ENCODE peak calls at places on chromosomes 6 and 20, in nine cellular contexts. I, Z, C, D, B, U, K, E and O are unnamed samples.

GRCh38 chr6:117205876-117206275 is 59.5 kb upstream of the VGLL2 start:
- DNase-seq in I (no peak), E (no peak), B (no peak), D (no peak), U (no peak), Z (no peak), K (no peak), C (no peak), O (no peak)

GRCh38 chr20:23637282-23638221 is at the start of gene CST3:
- DNase-seq in I (peak), E (peak), D (peak), B (peak), K (peak), U (peak), C (peak), Z (peak), O (peak)

GRCh38 chr6:5004373-5005037 is 668 bp upstream of the RPP40 start:
- DNase-seq in E (no peak), D (peak), Z (peak), C (no peak), U (no peak), B (no peak), I (no peak), K (no peak), O (no peak)

GRCh38 chr20:61927826-61928541 is 137.7 kb downstream of the TAF4 start:
- DNase-seq in C (no peak), Z (peak), E (no peak), K (no peak), B (no peak), I (no peak), D (no peak), U (no peak), O (no peak)

GRCh38 chr20:22583773-22584629 is at the start of gene FOXA2:
- DNase-seq in D (no peak), Z (peak), K (peak), E (no peak), I (no peak), C (no peak), U (peak), B (no peak), O (no peak)

GRCh38 chr20:43658068-43658722 is 8.7 kb upstream of the MYBL2 start:
- DNase-seq in U (no peak), E (no peak), K (peak), I (no peak), B (no peak), C (no peak), D (no peak), Z (no peak), O (no peak)

GRCh38 chr6:21731411-21732031 is 138.0 kb downstream of the SOX4 start:
- DNase-seq in C (peak), D (peak), I (no peak), E (peak), B (no peak), K (peak), U (no peak), Z (peak), O (no peak)

GRCh38 chr20:53930651-53931504 is 139.5 kb downstream of the BCAS1 start:
- DNase-seq in I (no peak), K (no peak), B (no peak), D (no peak), E (no peak), U (no peak), C (no peak), Z (no peak), O (no peak)

GRCh38 chr6:82178084-82178758 is 69.3 kb downstream of the IBTK start:
- DNase-seq in D (no peak), Z (no peak), K (peak), U (no peak), I (no peak), C (no peak), B (no peak), E (no peak), O (no peak)

GRCh38 chr6:118750143-118750542 is 98.8 kb upstream of the CEP85L start:
- DNase-seq in Z (no peak), B (no peak), I (no peak), K (no peak), D (peak), U (no peak), E (no peak), C (no peak), O (no peak)

GRCh38 chr20:44461142-44461802 is 14.4 kb upstream of the TTPAL start:
- DNase-seq in U (no peak), Z (no peak), I (no peak), K (peak), E (no peak), B (no peak), C (no peak), D (no peak), O (no peak)

GRCh38 chr20:54199721-54200176 is 8.1 kb upstream of the PFDN4 start:
- DNase-seq in K (peak), D (peak), E (peak), I (peak), Z (peak), U (peak), C (peak), B (peak), O (peak)

GRCh38 chr6:64280569-64280968 is 645.0 kb downstream of the PHF3 start:
- DNase-seq in D (no peak), Z (no peak), B (no peak), K (peak), U (no peak), I (no peak), E (no peak), C (no peak), O (no peak)

GRCh38 chr6:45922728-45923351 is 92.8 kb downstream of the CLIC5 start:
- DNase-seq in E (peak), I (peak), B (peak), Z (peak), K (no peak), U (peak), C (peak), D (no peak), O (no peak)

GRCh38 chr6:18997375-18997826 is 610.3 kb downstream of the RNF144B start:
- DNase-seq in D (no peak), C (peak), K (peak), Z (peak), I (peak), E (no peak), B (no peak), U (no peak), O (no peak)

GRCh38 chr20:19977373-19977770 is 39.8 kb upstream of the NAA20 start:
- DNase-seq in C (no peak), D (no peak), K (no peak), B (no peak), U (no peak), Z (no peak), I (no peak), E (no peak), O (no peak)

GRCh38 chr6:71537717-71538116 is 249.1 kb downstream of the OGFRL1 start:
- DNase-seq in D (no peak), K (no peak), U (no peak), B (no peak), I (no peak), C (no peak), Z (no peak), E (no peak), O (no peak)

GRCh38 chr6:130632288-130632687 is 194.9 kb upstream of the SMLR1 start:
- DNase-seq in U (no peak), C (no peak), E (no peak), D (no peak), K (peak), B (no peak), Z (no peak), I (no peak), O (no peak)

GRCh38 chr6:158008894-158009891 is 27.5 kb downstream of the SYNJ2 start:
- DNase-seq in D (no peak), B (peak), U (no peak), I (no peak), E (peak), Z (no peak), K (no peak), C (peak), O (no peak)

GRCh38 chr6:27492776-27493175 is 19.9 kb upstream of the ZNF184 start:
- DNase-seq in D (no peak), E (no peak), I (no peak), Z (no peak), C (no peak), K (no peak), B (no peak), U (no peak), O (no peak)

GRCh38 chr20:6178537-6178936 is 55.7 kb upstream of the FERMT1 start:
- DNase-seq in C (no peak), U (no peak), B (no peak), E (no peak), D (no peak), Z (no peak), I (peak), K (peak), O (no peak)

GRCh38 chr20:54405540-54405939 is 69.9 kb upstream of the DOK5 start:
- DNase-seq in I (no peak), E (no peak), C (no peak), D (no peak), U (no peak), Z (no peak), K (no peak), B (no peak), O (no peak)

DNA sequence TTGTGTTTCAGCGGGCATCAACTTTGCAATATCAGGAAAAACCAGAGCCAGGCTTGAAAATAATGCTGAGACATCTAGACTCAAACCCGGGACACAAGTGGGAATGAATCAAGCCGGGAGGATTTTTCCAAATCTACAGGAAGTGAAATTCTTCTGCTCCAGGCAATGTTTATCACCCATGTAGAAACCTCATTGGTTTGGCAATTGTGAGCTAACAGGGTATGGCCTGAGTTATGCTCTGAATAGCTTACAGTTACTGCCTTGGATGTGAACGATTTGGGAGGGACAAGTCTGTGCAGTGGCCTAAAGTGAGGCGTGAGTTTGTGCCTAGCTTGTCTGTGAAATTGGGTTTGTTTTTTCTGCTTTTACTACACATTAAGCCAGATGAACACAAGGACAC is 87.4 kb downstream of the PCSK2 start:
- DNase-seq in I (no peak), E (no peak), U (no peak), C (no peak), K (no peak), D (no peak), B (no peak), Z (no peak), O (no peak)
- TF ChIP-seq POLR2AphosphoS5 in I (no peak), E (no peak), U (no peak), C (no peak), K (no peak), D (no peak), B (no peak), Z (no peak), O (no peak)

GRCh38 chr6:170268216-170269129 is 22.4 kb downstream of the DLL1 start:
- DNase-seq in Z (no peak), I (no peak), B (no peak), K (no peak), E (no peak), U (no peak), C (no peak), D (no peak), O (no peak)
- TF ChIP-seq POLR2A in Z (no peak), I (no peak), B (no peak), K (no peak), E (no peak), U (no peak), C (no peak), D (no peak), O (no peak)

GRCh38 chr20:755931-756330 is 12.4 kb downstream of the SLC52A3 start:
- DNase-seq in Z (no peak), D (no peak), U (no peak), I (no peak), C (no peak), E (no peak), K (no peak), B (no peak), O (no peak)

GRCh38 chr20:753897-754635 is 14.2 kb downstream of the SLC52A3 start:
- DNase-seq in Z (no peak), K (no peak), I (no peak), D (no peak), C (peak), B (no peak), U (no peak), E (no peak), O (no peak)

GRCh38 chr20:752263-752662 is 16.0 kb downstream of the SLC52A3 start:
- DNase-seq in B (no peak), C (no peak), I (no peak), U (no peak), K (no peak), Z (no peak), D (no peak), E (no peak), O (no peak)

GRCh38 chr20:757509-757908 is 10.8 kb downstream of the SLC52A3 start:
- DNase-seq in U (no peak), K (no peak), E (no peak), C (no peak), Z (no peak), I (no peak), B (no peak), D (no peak), O (no peak)

GRCh38 chr20:754904-755303 is 13.4 kb downstream of the SLC52A3 start:
- DNase-seq in Z (no peak), D (no peak), C (no peak), E (no peak), K (no peak), I (no peak), U (no peak), B (no peak), O (no peak)
- TF ChIP-seq POLR2AphosphoS5 in Z (no peak), D (no peak), C (no peak), E (no peak), K (no peak), I (no peak), U (no peak), B (no peak), O (no peak)

DNA sequence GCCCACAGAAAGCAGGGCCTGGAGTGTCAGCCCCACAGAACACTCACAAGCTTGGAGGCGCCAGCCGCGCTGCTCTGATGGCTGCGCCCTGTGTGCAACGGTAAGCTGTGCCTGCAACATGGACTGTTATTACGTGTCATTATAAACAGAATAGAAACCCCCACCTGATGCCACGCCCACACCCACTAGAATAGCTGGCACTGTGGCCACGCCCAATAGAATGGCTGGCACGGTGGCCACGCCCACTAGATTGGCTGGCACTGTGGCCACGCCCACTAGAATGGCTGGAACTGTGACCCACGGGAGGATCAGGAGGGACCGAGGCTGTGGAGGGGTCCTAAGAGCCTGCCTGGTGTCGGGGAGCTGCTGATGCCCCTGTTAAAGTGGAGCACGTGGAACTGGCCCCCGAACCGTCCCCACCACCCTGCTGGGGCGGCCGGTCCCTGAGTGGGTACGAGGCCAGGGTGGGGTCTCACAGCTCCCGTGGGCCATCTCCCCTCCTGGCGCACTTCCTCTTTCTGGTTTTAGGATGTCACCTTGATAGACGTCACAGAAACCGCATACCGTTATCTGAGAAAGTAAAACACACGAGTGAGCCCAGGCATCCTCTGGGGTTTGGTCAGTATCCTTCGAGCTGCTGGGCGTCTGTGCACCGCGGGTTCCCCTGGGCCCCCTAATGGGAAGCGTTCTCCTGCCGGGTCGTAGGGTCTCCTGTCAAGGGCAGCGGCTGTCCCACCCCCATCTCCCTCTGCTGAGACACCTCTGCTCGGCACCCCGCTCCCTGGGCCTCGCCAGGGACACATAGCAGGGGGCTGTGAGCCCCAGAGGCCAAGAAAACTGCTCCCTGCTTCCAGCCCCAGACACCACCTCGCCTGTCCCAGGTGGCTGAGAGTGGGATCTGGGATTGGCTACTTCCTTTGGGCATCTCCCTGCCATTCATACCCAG is 25.4 kb downstream of the SLC17A9 start:
- DNase-seq in K (no peak), U (peak), Z (no peak), E (no peak), D (no peak), C (no peak), I (peak), B (no peak), O (no peak)
- TF ChIP-seq POLR2A in K (no peak), U (no peak), Z (no peak), E (no peak), D (no peak), C (no peak), I (no peak), B (no peak), O (no peak)

DNA sequence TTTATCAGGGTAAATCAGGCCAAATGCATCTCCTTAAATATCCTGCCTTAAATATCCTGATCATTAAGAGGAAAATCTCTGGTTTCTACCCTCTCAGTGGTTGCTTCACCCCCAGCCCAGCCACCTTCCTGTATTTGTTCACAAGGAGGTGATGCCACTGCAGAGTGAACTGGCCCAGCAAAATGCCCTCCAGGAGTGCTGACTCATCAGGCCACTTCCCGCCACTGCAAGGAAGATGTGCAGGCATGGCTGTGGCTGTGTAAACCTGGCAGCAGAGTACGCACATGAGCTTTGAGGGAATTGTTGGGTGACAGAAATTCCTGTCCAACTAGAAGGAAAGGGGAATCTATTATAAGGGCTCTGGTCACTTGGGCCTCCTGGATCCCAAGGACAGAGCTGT is 13.8 kb downstream of the NQO2 start:
- DNase-seq in C (no peak), U (peak), Z (no peak), E (no peak), I (no peak), D (no peak), B (no peak), K (no peak), O (no peak)
- TF ChIP-seq POLR2AphosphoS5 in C (no peak), U (no peak), Z (no peak), E (no peak), I (no peak), D (no peak), B (no peak), K (no peak), O (no peak)

GRCh38 chr6:111482959-111483735 is at the start of gene REV3L:
- DNase-seq in D (peak), U (peak), B (peak), K (peak), Z (peak), E (peak), I (peak), C (peak), O (peak)
- TF ChIP-seq POLR2A in D (peak), U (peak), B (peak), K (peak), Z (peak), E (no peak), I (no peak), C (peak), O (peak)

GRCh38 chr20:1491281-1491840 is at the start of gene SIRPB2:
- DNase-seq in Z (no peak), E (no peak), D (peak), B (peak), C (no peak), K (no peak), U (no peak), I (no peak), O (no peak)
- TF ChIP-seq POLR2AphosphoS5 in Z (no peak), E (no peak), D (peak), B (peak), C (no peak), K (no peak), U (no peak), I (no peak), O (no peak)

GRCh38 chr6:125745281-125746018 is 4.0 kb upstream of the HEY2 start:
- DNase-seq in U (no peak), B (no peak), I (no peak), C (no peak), D (no peak), K (no peak), Z (peak), E (no peak), O (no peak)

GRCh38 chr6:125746019-125746414 is 3.4 kb upstream of the HEY2 start:
- DNase-seq in Z (no peak), U (no peak), B (no peak), C (no peak), K (no peak), I (no peak), E (no peak), D (no peak), O (no peak)

GRCh38 chr6:125748534-125749111 is 809 bp upstream of the HEY2 start:
- DNase-seq in I (no peak), C (peak), E (no peak), D (no peak), U (no peak), K (peak), B (no peak), Z (no peak), O (no peak)

GRCh38 chr6:125747589-125748533 is 1.6 kb upstream of the HEY2 start:
- DNase-seq in Z (peak), U (peak), I (no peak), C (peak), B (peak), D (no peak), E (peak), K (no peak), O (no peak)

GRCh38 chr6:125746731-125747588 is 2.5 kb upstream of the HEY2 start:
- DNase-seq in C (peak), U (peak), E (peak), I (no peak), Z (peak), D (no peak), B (peak), K (peak), O (no peak)
- TF ChIP-seq POLR2A in C (no peak), U (no peak), E (no peak), I (no peak), Z (no peak), D (no peak), B (no peak), K (no peak), O (no peak)

GRCh38 chr20:59185809-59186208 is 22.2 kb downstream of the ZNF831 start:
- DNase-seq in C (no peak), K (no peak), Z (no peak), U (no peak), E (no peak), I (no peak), D (peak), B (no peak), O (no peak)

GRCh38 chr20:59183751-59184150 is 20.1 kb downstream of the ZNF831 start:
- DNase-seq in K (no peak), B (no peak), U (no peak), Z (no peak), D (no peak), C (no peak), I (no peak), E (no peak), O (no peak)

GRCh38 chr20:59182401-59183044 is 18.9 kb downstream of the ZNF831 start:
- DNase-seq in D (peak), K (no peak), E (no peak), I (no peak), Z (no peak), C (no peak), B (no peak), U (no peak), O (no peak)

GRCh38 chr20:59181936-59182335 is 18.3 kb downstream of the ZNF831 start:
- DNase-seq in B (no peak), C (no peak), D (peak), U (no peak), K (no peak), I (no peak), E (no peak), Z (no peak), O (no peak)

GRCh38 chr20:59184880-59185447 is 21.3 kb downstream of the ZNF831 start:
- DNase-seq in I (no peak), D (peak), E (no peak), C (no peak), B (no peak), K (no peak), Z (no peak), U (no peak), O (no peak)
- TF ChIP-seq POLR2AphosphoS5 in I (no peak), D (no peak), E (no peak), C (no peak), B (no peak), K (no peak), Z (no peak), U (no peak), O (no peak)

GRCh38 chr6:17633465-17634188 is 33.5 kb downstream of the FAM8A1 start:
- DNase-seq in U (no peak), B (no peak), C (no peak), Z (no peak), K (no peak), E (no peak), I (no peak), D (no peak), O (no peak)
- TF ChIP-seq POLR2A in U (no peak), B (no peak), C (no peak), Z (no peak), K (no peak), E (no peak), I (no peak), D (no peak), O (no peak)